ENCODE peak calls at places on chromosomes 2 and 18, in ten cellular contexts. One of them, this sample, is unnamed.

GRCh38 chr2:80378-80777 is 34.1 kb upstream of the FAM110C start:
- DNase-seq in AG09309: no peak
- DNase-seq in Panc1: no peak
- DNase-seq in nephron progenitor cell: no peak
- DNase-seq in heart right ventricle: no peak
- DNase-seq in upper lobe of right lung: no peak
- DNase-seq in hepatocyte: no peak
- DNase-seq in astrocyte of the spinal cord: no peak
- DNase-seq in AG09319: no peak
- DNase-seq in A549: no peak
- DNase-seq in this sample: no peak

GRCh38 chr18:46886893-46887292 is 30.4 kb downstream of the PIAS2 start:
- DNase-seq in hepatocyte: no peak
- DNase-seq in AG09309: no peak
- DNase-seq in upper lobe of right lung: no peak
- DNase-seq in Panc1: no peak
- DNase-seq in heart right ventricle: no peak
- DNase-seq in nephron progenitor cell: no peak
- DNase-seq in AG09319: no peak
- DNase-seq in A549: no peak
- DNase-seq in astrocyte of the spinal cord: no peak
- DNase-seq in this sample: no peak

GRCh38 chr2:215484570-215484969 is 48.7 kb upstream of the FN1 start:
- DNase-seq in hepatocyte: no peak
- DNase-seq in AG09309: no peak
- DNase-seq in heart right ventricle: no peak
- DNase-seq in nephron progenitor cell: no peak
- DNase-seq in AG09319: no peak
- DNase-seq in astrocyte of the spinal cord: no peak
- DNase-seq in upper lobe of right lung: no peak
- DNase-seq in A549: no peak
- DNase-seq in Panc1: no peak
- DNase-seq in this sample: no peak

GRCh38 chr2:98623657-98624056 is 15.3 kb downstream of the UNC50 start:
- DNase-seq in astrocyte of the spinal cord: no peak
- DNase-seq in AG09309: no peak
- DNase-seq in nephron progenitor cell: no peak
- DNase-seq in heart right ventricle: peak; percentile 47
- DNase-seq in Panc1: no peak
- DNase-seq in hepatocyte: no peak
- DNase-seq in A549: no peak
- DNase-seq in AG09319: peak; percentile 15
- DNase-seq in upper lobe of right lung: peak; percentile 70
- DNase-seq in this sample: no peak

GRCh38 chr2:159489476-159489875 is 126.9 kb downstream of the BAZ2B start:
- DNase-seq in A549: no peak
- DNase-seq in upper lobe of right lung: no peak
- DNase-seq in nephron progenitor cell: no peak
- DNase-seq in Panc1: no peak
- DNase-seq in AG09319: no peak
- DNase-seq in astrocyte of the spinal cord: no peak
- DNase-seq in heart right ventricle: no peak
- DNase-seq in AG09309: no peak
- DNase-seq in hepatocyte: no peak
- DNase-seq in this sample: no peak

GRCh38 chr2:236623816-236624215 is 54.2 kb downstream of the ACKR3 start:
- DNase-seq in AG09309: no peak
- DNase-seq in Panc1: no peak
- DNase-seq in astrocyte of the spinal cord: no peak
- DNase-seq in AG09319: no peak
- DNase-seq in A549: no peak
- DNase-seq in upper lobe of right lung: peak; percentile 16
- DNase-seq in heart right ventricle: no peak
- DNase-seq in hepatocyte: no peak
- DNase-seq in nephron progenitor cell: no peak
- DNase-seq in this sample: no peak

GRCh38 chr18:43982582-43982981 is 698.1 kb upstream of the SETBP1 start:
- DNase-seq in upper lobe of right lung: no peak
- DNase-seq in AG09309: no peak
- DNase-seq in AG09319: no peak
- DNase-seq in nephron progenitor cell: no peak
- DNase-seq in heart right ventricle: no peak
- DNase-seq in Panc1: no peak
- DNase-seq in astrocyte of the spinal cord: no peak
- DNase-seq in hepatocyte: no peak
- DNase-seq in A549: no peak
- DNase-seq in this sample: no peak

GRCh38 chr18:71239111-71239624 is 950.3 kb downstream of the SOCS6 start:
- DNase-seq in upper lobe of right lung: no peak
- DNase-seq in A549: no peak
- DNase-seq in astrocyte of the spinal cord: no peak
- DNase-seq in nephron progenitor cell: no peak
- DNase-seq in heart right ventricle: no peak
- DNase-seq in AG09319: no peak
- DNase-seq in Panc1: no peak
- DNase-seq in AG09309: no peak
- DNase-seq in hepatocyte: no peak
- DNase-seq in this sample: no peak

GRCh38 chr2:76711490-76711889 is 810.7 kb downstream of the LRRTM4 start:
- DNase-seq in hepatocyte: no peak
- DNase-seq in astrocyte of the spinal cord: no peak
- DNase-seq in heart right ventricle: no peak
- DNase-seq in nephron progenitor cell: no peak
- DNase-seq in upper lobe of right lung: no peak
- DNase-seq in AG09319: no peak
- DNase-seq in Panc1: no peak
- DNase-seq in A549: no peak
- DNase-seq in AG09309: no peak
- DNase-seq in this sample: no peak

GRCh38 chr2:118584380-118584779 is 263.1 kb downstream of the EN1 start:
- DNase-seq in A549: no peak
- DNase-seq in AG09309: no peak
- DNase-seq in astrocyte of the spinal cord: no peak
- DNase-seq in AG09319: no peak
- DNase-seq in nephron progenitor cell: no peak
- DNase-seq in hepatocyte: no peak
- DNase-seq in Panc1: no peak
- DNase-seq in upper lobe of right lung: no peak
- DNase-seq in heart right ventricle: no peak
- DNase-seq in this sample: no peak

GRCh38 chr2:105775809-105776559 is 31.3 kb downstream of the NCK2 start:
- DNase-seq in astrocyte of the spinal cord: no peak
- DNase-seq in heart right ventricle: no peak
- DNase-seq in upper lobe of right lung: no peak
- DNase-seq in A549: no peak
- DNase-seq in Panc1: no peak
- DNase-seq in nephron progenitor cell: no peak
- DNase-seq in AG09309: no peak
- DNase-seq in AG09319: peak; percentile 12
- DNase-seq in hepatocyte: no peak
- DNase-seq in this sample: no peak

GRCh38 chr2:40038646-40039045 is 259.6 kb upstream of the THUMPD2 start:
- DNase-seq in heart right ventricle: no peak
- DNase-seq in upper lobe of right lung: no peak
- DNase-seq in A549: no peak
- DNase-seq in AG09309: no peak
- DNase-seq in nephron progenitor cell: no peak
- DNase-seq in astrocyte of the spinal cord: no peak
- DNase-seq in hepatocyte: no peak
- DNase-seq in AG09319: no peak
- DNase-seq in Panc1: no peak
- DNase-seq in this sample: no peak

DNA sequence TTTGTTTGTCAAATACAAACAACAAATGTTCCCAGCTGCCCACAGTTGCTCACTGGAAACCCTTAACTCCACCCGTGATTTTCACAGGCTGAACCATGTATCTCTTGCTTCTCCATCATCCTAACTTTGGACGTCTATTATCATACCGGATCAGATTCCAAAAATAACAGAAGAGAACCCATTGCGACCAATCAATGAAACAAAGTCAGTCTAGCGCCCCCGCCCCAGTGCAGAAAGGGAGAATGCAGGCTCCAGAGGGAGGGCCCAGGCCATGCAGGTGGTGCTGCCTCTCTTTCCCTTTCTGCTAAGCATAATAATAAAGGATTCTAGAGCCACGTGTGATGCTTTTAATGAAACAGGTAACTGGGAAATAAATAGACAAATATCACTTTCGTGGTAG is 24.1 kb downstream of the COLEC12 start:
- DNase-seq in nephron progenitor cell: peak; percentile 43
- DNase-seq in AG09309: no peak
- DNase-seq in hepatocyte: no peak
- DNase-seq in upper lobe of right lung: no peak
- DNase-seq in A549: no peak
- DNase-seq in Panc1: no peak
- DNase-seq in astrocyte of the spinal cord: no peak
- DNase-seq in AG09319: no peak
- DNase-seq in heart right ventricle: no peak
- DNase-seq in this sample: no peak
- TF ChIP-seq CTCF in nephron progenitor cell: no peak
- TF ChIP-seq CTCF in AG09309: no peak
- TF ChIP-seq CTCF in hepatocyte: no peak
- TF ChIP-seq CTCF in upper lobe of right lung: no peak
- TF ChIP-seq CTCF in A549: no peak
- TF ChIP-seq CTCF in Panc1: no peak
- TF ChIP-seq CTCF in astrocyte of the spinal cord: peak; percentile 1
- TF ChIP-seq CTCF in AG09319: no peak
- TF ChIP-seq CTCF in heart right ventricle: no peak
- TF ChIP-seq CTCF in this sample: no peak

GRCh38 chr18:68843467-68844089 is 45.7 kb downstream of the CCDC102B start:
- DNase-seq in upper lobe of right lung: no peak
- DNase-seq in A549: no peak
- DNase-seq in AG09319: no peak
- DNase-seq in astrocyte of the spinal cord: peak; percentile 6
- DNase-seq in hepatocyte: no peak
- DNase-seq in nephron progenitor cell: no peak
- DNase-seq in Panc1: no peak
- DNase-seq in AG09309: no peak
- DNase-seq in heart right ventricle: no peak
- DNase-seq in this sample: no peak
- TF ChIP-seq CTCF in upper lobe of right lung: peak; percentile 22
- TF ChIP-seq CTCF in A549: no peak
- TF ChIP-seq CTCF in AG09319: peak; percentile 25
- TF ChIP-seq CTCF in astrocyte of the spinal cord: peak; percentile 22
- TF ChIP-seq CTCF in hepatocyte: peak; percentile 36
- TF ChIP-seq CTCF in nephron progenitor cell: no peak
- TF ChIP-seq CTCF in Panc1: no peak
- TF ChIP-seq CTCF in AG09309: no peak
- TF ChIP-seq CTCF in heart right ventricle: no peak
- TF ChIP-seq CTCF in this sample: peak; percentile 21

DNA sequence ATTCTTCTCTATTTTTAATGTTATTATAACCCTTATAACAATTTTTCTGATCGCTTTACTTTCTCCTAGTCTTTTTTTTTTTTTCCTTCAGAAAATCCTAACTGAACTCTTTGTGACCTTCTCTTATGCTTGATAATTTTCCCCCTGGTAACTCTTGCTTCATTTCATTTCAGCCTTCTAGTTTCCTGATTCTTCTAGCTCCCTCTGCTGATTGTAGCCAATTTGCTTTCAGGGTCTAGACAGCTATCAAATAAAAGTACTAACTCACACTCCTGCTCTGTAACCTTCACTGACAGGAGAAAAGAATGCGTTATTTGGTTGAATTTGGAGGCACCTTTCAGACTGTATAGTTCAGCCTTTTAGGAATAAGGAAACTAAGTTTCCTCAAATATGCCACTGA is 99.5 kb downstream of the RBM43 start:
- DNase-seq in upper lobe of right lung: no peak
- DNase-seq in nephron progenitor cell: no peak
- DNase-seq in AG09309: peak; percentile 35
- DNase-seq in hepatocyte: peak; percentile 48
- DNase-seq in Panc1: no peak
- DNase-seq in AG09319: peak; percentile 28
- DNase-seq in heart right ventricle: no peak
- DNase-seq in astrocyte of the spinal cord: peak; percentile 16
- DNase-seq in A549: no peak
- DNase-seq in this sample: no peak
- TF ChIP-seq CTCF in upper lobe of right lung: peak; percentile 7
- TF ChIP-seq CTCF in nephron progenitor cell: no peak
- TF ChIP-seq CTCF in AG09309: peak; percentile 59
- TF ChIP-seq CTCF in hepatocyte: peak; percentile 61
- TF ChIP-seq CTCF in Panc1: peak; percentile 28
- TF ChIP-seq CTCF in AG09319: peak; percentile 65
- TF ChIP-seq CTCF in heart right ventricle: no peak
- TF ChIP-seq CTCF in astrocyte of the spinal cord: peak; percentile 49
- TF ChIP-seq CTCF in A549: peak; percentile 22
- TF ChIP-seq CTCF in this sample: no peak

GRCh38 chr2:64808736-64809135 is 155.0 kb upstream of the SERTAD2 start:
- DNase-seq in A549: no peak
- DNase-seq in heart right ventricle: no peak
- DNase-seq in AG09319: no peak
- DNase-seq in Panc1: no peak
- DNase-seq in hepatocyte: peak; percentile 48
- DNase-seq in upper lobe of right lung: no peak
- DNase-seq in astrocyte of the spinal cord: no peak
- DNase-seq in AG09309: no peak
- DNase-seq in nephron progenitor cell: no peak
- DNase-seq in this sample: no peak

GRCh38 chr2:64803776-64804175 is 150.1 kb upstream of the SERTAD2 start:
- DNase-seq in heart right ventricle: no peak
- DNase-seq in AG09309: no peak
- DNase-seq in A549: no peak
- DNase-seq in Panc1: no peak
- DNase-seq in astrocyte of the spinal cord: no peak
- DNase-seq in upper lobe of right lung: no peak
- DNase-seq in nephron progenitor cell: no peak
- DNase-seq in hepatocyte: no peak
- DNase-seq in AG09319: no peak
- DNase-seq in this sample: no peak

GRCh38 chr2:64804651-64805050 is 150.9 kb upstream of the SERTAD2 start:
- DNase-seq in astrocyte of the spinal cord: peak; percentile 57
- DNase-seq in AG09309: no peak
- DNase-seq in nephron progenitor cell: no peak
- DNase-seq in Panc1: no peak
- DNase-seq in A549: no peak
- DNase-seq in upper lobe of right lung: no peak
- DNase-seq in heart right ventricle: no peak
- DNase-seq in AG09319: no peak
- DNase-seq in hepatocyte: no peak
- DNase-seq in this sample: no peak

GRCh38 chr2:64808092-64808491 is 154.4 kb upstream of the SERTAD2 start:
- DNase-seq in AG09309: no peak
- DNase-seq in Panc1: no peak
- DNase-seq in astrocyte of the spinal cord: no peak
- DNase-seq in heart right ventricle: no peak
- DNase-seq in nephron progenitor cell: no peak
- DNase-seq in AG09319: no peak
- DNase-seq in hepatocyte: no peak
- DNase-seq in A549: no peak
- DNase-seq in upper lobe of right lung: no peak
- DNase-seq in this sample: no peak

GRCh38 chr2:64807417-64807816 is 153.7 kb upstream of the SERTAD2 start:
- DNase-seq in Panc1: no peak
- DNase-seq in astrocyte of the spinal cord: peak; percentile 97
- DNase-seq in heart right ventricle: no peak
- DNase-seq in AG09319: peak; percentile 87
- DNase-seq in A549: peak; percentile 84
- DNase-seq in upper lobe of right lung: no peak
- DNase-seq in nephron progenitor cell: no peak
- DNase-seq in hepatocyte: peak; percentile 66
- DNase-seq in AG09309: peak; percentile 99
- DNase-seq in this sample: peak; percentile 64
- TF ChIP-seq CTCF in Panc1: no peak
- TF ChIP-seq CTCF in astrocyte of the spinal cord: no peak
- TF ChIP-seq CTCF in heart right ventricle: no peak
- TF ChIP-seq CTCF in AG09319: peak; percentile 19
- TF ChIP-seq CTCF in A549: no peak
- TF ChIP-seq CTCF in upper lobe of right lung: no peak
- TF ChIP-seq CTCF in nephron progenitor cell: no peak
- TF ChIP-seq CTCF in hepatocyte: no peak
- TF ChIP-seq CTCF in AG09309: peak; percentile 25
- TF ChIP-seq CTCF in this sample: peak; percentile 8

GRCh38 chr2:219495531-219496122 is 3.1 kb upstream of the GMPPA start:
- DNase-seq in A549: peak; percentile 78
- DNase-seq in heart right ventricle: peak; percentile 46
- DNase-seq in AG09319: peak; percentile 36
- DNase-seq in astrocyte of the spinal cord: peak; percentile 62
- DNase-seq in nephron progenitor cell: peak; percentile 78
- DNase-seq in hepatocyte: peak; percentile 77
- DNase-seq in Panc1: no peak
- DNase-seq in upper lobe of right lung: no peak
- DNase-seq in AG09309: peak; percentile 32
- DNase-seq in this sample: peak; percentile 78
- TF ChIP-seq CTCF in A549: peak; percentile 57
- TF ChIP-seq CTCF in heart right ventricle: peak; percentile 51
- TF ChIP-seq CTCF in AG09319: peak; percentile 59
- TF ChIP-seq CTCF in astrocyte of the spinal cord: peak; percentile 70
- TF ChIP-seq CTCF in nephron progenitor cell: no peak
- TF ChIP-seq CTCF in hepatocyte: peak; percentile 52
- TF ChIP-seq CTCF in Panc1: peak; percentile 86
- TF ChIP-seq CTCF in upper lobe of right lung: peak; percentile 58
- TF ChIP-seq CTCF in AG09309: peak; percentile 77
- TF ChIP-seq CTCF in this sample: peak; percentile 76